ENCODE peak calls at places on chromosome 10, in four cellular contexts. W is endothelial cell of umbilical vein, F is IMR-90, J is K562. B is an unnamed sample. For H3K9me1, the result is how much of the 10 kb centered on the place peaks cover.

GRCh38 chr10:79193694-79194382 is 125.1 kb downstream of the ZMIZ1 start:
- DNase-seq in F (no peak), W (no peak), J (no peak), B (no peak)

GRCh38 chr10:88238515-88238914 is 344.6 kb downstream of the RNLS start:
- DNase-seq in F (no peak), W (no peak), J (no peak), B (no peak)

GRCh38 chr10:102195301-102195870 is 30.7 kb upstream of the ELOVL3 start:
- DNase-seq in W (no peak), F (peak), J (no peak), B (no peak)

GRCh38 chr10:114393482-114393881 is 10.8 kb downstream of the AFAP1L2 start:
- DNase-seq in J (no peak), W (peak), F (peak), B (no peak)

GRCh38 chr10:74968621-74969019 is 142.2 kb downstream of the KAT6B start:
- DNase-seq in W (no peak), J (no peak), F (no peak), B (no peak)

GRCh38 chr10:75035975-75036708 is 75.3 kb upstream of the SAMD8 start:
- DNase-seq in W (no peak), F (peak), J (no peak), B (no peak)

GRCh38 chr10:21084700-21085099 is 187.6 kb upstream of the NEBL start:
- DNase-seq in F (no peak), J (no peak), W (no peak), B (no peak)

GRCh38 chr10:86613096-86613495 is 41.3 kb upstream of the OPN4 start:
- DNase-seq in J (no peak), F (no peak), W (no peak), B (no peak)

DNA sequence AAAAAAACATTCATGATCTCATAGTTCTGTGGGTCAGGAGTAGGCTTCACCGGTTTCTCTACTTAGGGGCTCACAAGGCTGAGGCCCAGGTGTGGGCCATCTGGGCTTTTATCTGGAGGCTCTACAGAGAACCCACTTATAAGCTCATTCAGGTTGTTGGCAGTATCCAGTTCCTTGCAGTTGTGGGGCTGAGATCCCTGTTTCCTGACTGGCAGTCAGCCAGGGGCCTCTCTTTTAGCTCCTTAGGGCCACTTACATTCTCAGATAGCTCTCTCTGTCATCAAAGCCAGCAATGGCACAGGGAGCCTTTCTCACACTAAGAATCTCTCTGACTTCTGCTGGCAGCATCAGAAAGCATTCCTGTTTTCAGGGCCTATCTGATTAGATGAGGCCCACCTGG is 18.2 kb upstream of the HECTD2 start:
- DNase-seq in J (no peak), W (no peak), F (no peak), B (no peak)
- H3K9me1 ChIP-seq in J (under half), W (under half), F (under half), B (under half)

GRCh38 chr10:45675388-45675787 is 2.8 kb upstream of the ZFAND4 start:
- DNase-seq in F (no peak), W (no peak), J (no peak), B (no peak)

GRCh38 chr10:45672201-45673073 is at the start of gene ZFAND4:
- DNase-seq in J (peak), F (peak), W (peak), B (peak)

GRCh38 chr10:45673074-45673628 is 579 bp upstream of the ZFAND4 start:
- DNase-seq in F (no peak), J (no peak), W (peak), B (no peak)
- H3K4me3 ChIP-seq in F (peak), J (no peak), W (no peak), B (peak)

GRCh38 chr10:128566376-128566968 is 440.2 kb upstream of the MKI67 start:
- DNase-seq in J (no peak), W (no peak), F (no peak), B (no peak)

GRCh38 chr10:128568979-128569378 is 442.8 kb upstream of the MKI67 start:
- DNase-seq in W (no peak), F (no peak), J (no peak), B (no peak)

GRCh38 chr10:128568041-128568440 is 441.8 kb upstream of the MKI67 start:
- DNase-seq in J (no peak), W (no peak), F (no peak), B (no peak)

GRCh38 chr10:128568491-128568890 is 442.3 kb upstream of the MKI67 start:
- DNase-seq in J (no peak), F (no peak), W (no peak), B (no peak)

GRCh38 chr10:128567561-128567960 is 441.3 kb upstream of the MKI67 start:
- DNase-seq in F (no peak), J (no peak), W (no peak), B (no peak)
- TF ChIP-seq CTCF in F (no peak), J (peak), W (no peak), B (no peak)

GRCh38 chr10:33483124-33483794 is 148.8 kb upstream of the NRP1 start:
- DNase-seq in F (peak), J (no peak), W (no peak), B (no peak)

GRCh38 chr10:33481184-33481583 is 146.7 kb upstream of the NRP1 start:
- DNase-seq in F (no peak), W (no peak), J (no peak), B (no peak)

GRCh38 chr10:33485276-33485675 is 150.8 kb upstream of the NRP1 start:
- DNase-seq in W (no peak), J (no peak), F (no peak), B (no peak)

GRCh38 chr10:33487014-33487776 is 152.7 kb upstream of the NRP1 start:
- DNase-seq in J (no peak), F (peak), W (no peak), B (no peak)

DNA sequence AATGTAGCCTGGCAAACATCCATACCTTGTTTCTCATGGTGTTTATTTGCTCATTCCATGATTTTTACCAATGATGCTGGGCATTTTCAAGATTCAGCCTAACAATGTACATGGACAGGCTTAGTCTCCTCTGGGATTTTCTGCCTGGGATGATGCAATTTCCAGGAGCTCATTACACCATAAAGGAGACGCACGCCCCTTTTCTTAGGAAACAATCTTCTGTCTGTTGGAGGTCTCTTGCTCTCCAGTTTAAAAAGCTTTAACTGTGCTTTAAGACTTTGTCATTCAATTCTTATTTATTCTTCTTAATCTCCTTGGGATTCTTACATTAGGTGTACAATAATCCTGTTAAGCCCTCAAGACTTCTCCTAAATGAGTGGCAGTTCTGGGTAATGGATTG is 150.3 kb upstream of the NRP1 start:
- DNase-seq in W (no peak), J (no peak), F (peak), B (no peak)
- H3K9me1 ChIP-seq in W (under half), J (under half), F (under half), B (under half)

GRCh38 chr10:70510904-70511303 is 32.3 kb downstream of the PALD1 start:
- DNase-seq in F (no peak), W (no peak), J (no peak), B (no peak)
- H3K4me3 ChIP-seq in F (no peak), W (no peak), J (no peak), B (no peak)

DNA sequence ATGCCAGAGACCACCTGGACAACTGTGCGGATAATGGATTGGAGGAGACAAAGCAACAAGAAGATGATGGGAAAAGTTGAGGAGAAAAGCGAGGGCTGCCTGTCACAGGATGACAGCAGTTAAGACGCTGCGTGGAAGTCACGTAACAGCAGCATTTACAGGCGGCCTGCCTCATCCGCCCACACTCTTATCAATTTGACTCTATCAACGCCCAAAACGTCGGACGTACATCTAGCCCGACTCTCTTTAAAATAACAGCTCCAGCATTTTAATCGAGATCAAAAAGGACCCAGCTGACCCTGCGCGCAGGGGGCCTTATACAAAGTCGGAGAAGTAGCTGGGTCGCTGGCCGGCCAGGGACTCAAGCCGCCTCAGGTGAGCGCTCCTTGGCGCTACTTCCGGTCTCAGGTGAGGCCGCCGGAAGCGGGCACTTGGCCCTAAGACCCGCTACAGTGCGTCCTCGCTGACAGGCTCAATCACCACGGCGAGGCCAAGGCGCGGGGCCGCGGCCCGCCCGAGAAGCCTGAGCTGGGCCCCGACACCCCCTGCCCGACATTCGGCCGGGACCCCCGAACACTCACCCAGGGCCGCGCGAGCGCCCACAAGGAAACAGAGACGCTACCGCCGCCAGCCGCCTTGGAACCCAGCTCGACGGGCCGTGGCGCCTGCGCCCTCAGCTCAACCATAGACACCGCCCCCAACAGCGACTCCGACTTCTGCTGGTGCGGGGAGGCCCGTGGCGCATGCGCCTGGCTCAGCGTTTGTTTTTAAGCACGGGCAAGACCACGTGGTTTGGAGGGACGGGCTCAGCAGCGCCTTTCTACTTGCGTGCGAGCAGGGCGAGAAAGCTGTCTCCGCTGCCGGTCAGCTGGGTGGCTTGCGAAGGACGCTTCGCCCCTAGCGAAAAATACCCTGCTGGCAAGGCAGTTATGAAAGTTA is at the start of gene ERCC6:
- DNase-seq in W (peak), J (peak), F (peak), B (peak)
- TF ChIP-seq CTCF in W (no peak), J (peak), F (no peak), B (no peak)

DNA sequence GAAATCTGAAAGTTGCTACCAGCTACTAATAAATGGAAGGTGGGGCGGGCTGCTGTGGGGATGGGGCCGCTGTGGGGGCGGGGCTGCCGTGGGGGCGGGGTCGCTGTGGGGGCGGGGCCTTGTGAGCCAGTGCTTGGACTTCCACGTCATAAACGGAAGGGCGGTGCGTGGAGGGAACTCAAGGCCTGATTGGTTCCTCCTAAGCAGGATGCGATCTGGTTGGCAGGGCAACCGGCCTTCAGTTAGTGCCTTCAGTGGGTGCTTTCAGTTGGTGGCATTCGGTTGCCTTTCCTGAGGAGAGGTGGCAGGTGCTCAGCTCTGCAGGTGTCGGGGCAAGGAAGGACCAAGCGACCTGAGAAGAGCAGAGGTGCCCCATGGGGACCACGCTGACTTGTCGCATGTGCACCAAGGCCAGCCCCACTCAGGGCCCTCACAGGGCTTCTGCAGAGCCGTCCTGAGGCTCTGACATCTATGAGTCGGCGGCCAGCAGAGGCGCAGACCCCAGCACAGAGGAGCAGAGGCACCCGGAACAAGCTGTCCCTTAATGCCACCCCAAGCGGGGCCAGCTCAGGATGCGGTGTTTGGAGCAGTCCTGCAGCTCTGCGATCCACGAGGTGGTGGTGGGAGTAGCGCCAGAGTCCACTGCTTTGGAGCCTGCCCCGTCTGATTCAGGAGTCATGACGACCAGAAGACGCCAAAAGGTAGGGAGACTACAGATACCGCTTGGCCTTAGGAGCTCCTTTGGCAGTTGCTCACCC is 54.4 kb upstream of the PDSS1 start:
- DNase-seq in J (peak), F (no peak), W (no peak), B (no peak)
- H3K9me1 ChIP-seq in J (under half), F (under half), W (under half), B (under half)

GRCh38 chr10:42646692-42647640 is 8.6 kb upstream of the ZNF33B start:
- DNase-seq in J (peak), W (no peak), F (no peak), B (no peak)
- H3K4me3 ChIP-seq in J (no peak), W (no peak), F (no peak), B (no peak)

DNA sequence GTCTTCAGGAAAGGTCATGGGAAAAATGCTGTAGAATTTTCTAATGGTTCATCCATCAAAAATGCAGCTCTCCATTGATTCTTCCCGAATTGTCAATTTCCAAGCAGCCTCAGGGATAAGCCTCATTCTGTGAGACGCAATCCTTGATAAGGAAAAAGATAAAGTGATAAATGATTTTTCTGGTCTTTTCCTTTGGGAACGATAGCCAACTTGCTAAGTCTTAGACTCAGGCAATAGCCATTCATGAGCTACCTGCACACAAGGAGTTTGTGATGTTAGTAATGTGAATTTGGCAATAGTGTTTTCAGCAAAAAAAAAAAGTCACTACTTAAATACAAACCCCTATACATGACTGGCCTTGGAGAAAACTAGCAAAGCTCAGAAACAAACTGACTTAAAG is 75.6 kb downstream of the KLF6 start:
- DNase-seq in W (no peak), F (no peak), J (no peak), B (no peak)
- TF ChIP-seq CTCF in W (no peak), F (no peak), J (no peak), B (no peak)

DNA sequence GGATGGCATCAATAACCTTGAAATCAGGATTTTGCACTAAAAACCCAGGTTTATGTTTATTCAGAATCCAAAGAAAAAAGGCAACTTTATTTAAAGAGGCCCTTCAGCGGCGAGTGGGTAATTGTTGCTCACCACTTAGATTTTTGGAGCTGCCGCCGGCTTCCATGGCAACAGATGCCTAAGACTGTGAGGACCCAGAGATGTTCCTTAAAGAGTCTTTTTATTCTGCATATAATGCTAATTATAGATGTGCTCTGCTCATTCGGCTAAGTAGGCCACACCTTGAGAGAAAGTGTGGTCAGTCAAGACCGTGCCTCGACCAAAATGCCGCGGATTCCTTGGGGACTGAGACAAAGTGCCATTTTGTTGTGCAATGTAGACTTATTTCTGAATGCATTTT is 21.6 kb upstream of the MGMT start:
- DNase-seq in J (no peak), F (no peak), W (no peak), B (no peak)
- H3K9me1 ChIP-seq in J (under half), F (under half), W (under half), B (under half)

B was measured in keratinocyte.